ENCODE peak calls at places on chromosomes 3 and 15, in ten cellular contexts. J is lower lobe of right lung; D is iris pigment epithelial cell; G is uterus; E is SK-N-MC; O is naive thymus-derived CD8-positive, alpha-beta T cell; U is AG04449; L is mucosa of descending colon; M is naive B cell; Z is Daoy. N is an unnamed sample.

GRCh38 chr3:8660271-8660731 is 15.7 kb upstream of the SSUH2 start:
- DNase-seq in G (no peak), Z (peak), D (peak), M (no peak), O (no peak), J (no peak), E (no peak), L (no peak), U (peak), N (no peak)

GRCh38 chr15:23877502-23878412 is 190.7 kb upstream of the NDN start:
- DNase-seq in M (no peak), E (no peak), Z (peak), U (no peak), O (peak), D (peak), G (peak), L (no peak), J (peak), N (peak)

GRCh38 chr15:98956796-98957553 is 50.6 kb downstream of the PGPEP1L start:
- DNase-seq in J (no peak), U (no peak), D (no peak), Z (no peak), O (no peak), G (no peak), M (no peak), E (no peak), L (no peak), N (no peak)

GRCh38 chr3:10008588-10009344 is 17.5 kb upstream of the FANCD2 start:
- DNase-seq in G (peak), Z (peak), U (no peak), O (peak), L (peak), E (no peak), J (peak), M (peak), D (peak), N (peak)

GRCh38 chr3:111070772-111071256 is 802 bp upstream of the NECTIN3 start:
- DNase-seq in U (no peak), E (no peak), L (no peak), J (no peak), O (peak), M (no peak), G (no peak), D (peak), Z (no peak), N (no peak)

GRCh38 chr15:75904241-75904631 is 558 bp downstream of the FBXO22 start:
- DNase-seq in U (no peak), G (peak), M (no peak), Z (peak), J (peak), E (no peak), L (no peak), D (peak), O (no peak), N (peak)

GRCh38 chr3:32376098-32376497 is 15.6 kb upstream of the CMTM7 start:
- DNase-seq in O (no peak), L (no peak), G (no peak), D (peak), E (no peak), M (no peak), Z (no peak), J (no peak), U (no peak), N (no peak)

GRCh38 chr3:138180375-138181029 is 5.8 kb upstream of the DBR1 start:
- DNase-seq in U (no peak), L (no peak), M (no peak), J (no peak), G (no peak), O (peak), D (peak), E (no peak), Z (peak), N (peak)

GRCh38 chr15:80386151-80386550 is 18.0 kb upstream of the ARNT2 start:
- DNase-seq in J (no peak), L (no peak), E (no peak), U (no peak), D (no peak), O (no peak), Z (peak), M (no peak), G (no peak), N (no peak)

GRCh38 chr3:45568848-45569247 is 25.7 kb upstream of the LIMD1 start:
- DNase-seq in L (no peak), J (no peak), G (no peak), E (no peak), D (no peak), M (no peak), O (no peak), Z (no peak), U (no peak), N (no peak)

GRCh38 chr15:29669823-29670222 is 152.4 kb downstream of the TJP1 start:
- DNase-seq in O (no peak), G (no peak), U (no peak), E (no peak), D (peak), Z (peak), L (no peak), M (no peak), J (no peak), N (peak)

GRCh38 chr15:49622561-49622960 is 1.7 kb downstream of the DTWD1 start:
- DNase-seq in M (no peak), U (no peak), Z (no peak), J (no peak), E (no peak), O (no peak), L (no peak), G (no peak), D (peak), N (peak)

GRCh38 chr3:193313448-193313958 is 65.0 kb downstream of the ATP13A5 start:
- DNase-seq in O (no peak), L (no peak), M (no peak), G (no peak), U (no peak), D (no peak), Z (no peak), J (no peak), E (no peak), N (no peak)

GRCh38 chr15:93861413-93861812 is 369.9 kb upstream of the MCTP2 start:
- DNase-seq in G (peak), Z (no peak), J (no peak), M (no peak), E (no peak), O (no peak), D (no peak), L (no peak), U (peak), N (no peak)

GRCh38 chr3:41726891-41727290 is 235.0 kb downstream of the ULK4 start:
- DNase-seq in O (no peak), L (no peak), Z (peak), J (no peak), M (no peak), D (peak), E (no peak), G (no peak), U (no peak), N (peak)

GRCh38 chr3:143469159-143469558 is 349.6 kb downstream of the CHST2 start:
- DNase-seq in E (no peak), M (no peak), D (no peak), L (no peak), O (no peak), G (no peak), U (no peak), Z (no peak), J (no peak), N (no peak)

GRCh38 chr15:31261266-31262142 is 65.1 kb upstream of the KLF13 start:
- DNase-seq in G (peak), Z (no peak), J (no peak), O (no peak), D (no peak), U (no peak), L (peak), E (no peak), M (no peak), N (no peak)

GRCh38 chr3:150871192-150871591 is 34.0 kb downstream of the MINDY4B start:
- DNase-seq in E (no peak), U (no peak), O (no peak), Z (peak), M (no peak), L (no peak), D (peak), G (no peak), J (no peak), N (peak)

GRCh38 chr3:129614435-129614834 is 8.0 kb upstream of the PLXND1 start:
- DNase-seq in D (no peak), G (no peak), O (no peak), U (no peak), J (peak), Z (no peak), M (no peak), E (no peak), L (peak), N (no peak)

GRCh38 chr15:48119277-48119676 is 1.5 kb upstream of the SLC24A5 start:
- DNase-seq in J (no peak), E (no peak), D (peak), U (no peak), M (no peak), Z (peak), G (no peak), L (no peak), O (no peak), N (peak)

GRCh38 chr3:66344391-66344811 is 123.6 kb downstream of the SLC25A26 start:
- DNase-seq in U (no peak), J (no peak), M (no peak), E (no peak), D (no peak), O (no peak), L (peak), G (no peak), Z (no peak), N (no peak)